ENCODE peak calls at places on chromosomes 12 and 14, in four cellular contexts. One of them, this sample, is unnamed.

GRCh38 chr12:21780786-21781185 is 6.3 kb upstream of the KCNJ8 start:
- DNase-seq in left colon: no peak
- DNase-seq in stimulated activated CD8-positive, alpha-beta memory T cell treated with anti-CD3 and anti-CD28 coated beads, Interleukin-15, amount 100 ng/mL, for 24 hours: no peak
- DNase-seq in iris pigment epithelial cell: no peak
- DNase-seq in this sample: no peak

GRCh38 chr12:59383426-59383822 is 212.4 kb upstream of the SLC16A7 start:
- DNase-seq in stimulated activated CD8-positive, alpha-beta memory T cell treated with anti-CD3 and anti-CD28 coated beads, Interleukin-15, amount 100 ng/mL, for 24 hours: no peak
- DNase-seq in left colon: no peak
- DNase-seq in iris pigment epithelial cell: peak; percentile 83
- DNase-seq in this sample: peak; percentile 4

GRCh38 chr12:67747869-67748760 is 99.6 kb downstream of the DYRK2 start:
- DNase-seq in stimulated activated CD8-positive, alpha-beta memory T cell treated with anti-CD3 and anti-CD28 coated beads, Interleukin-15, amount 100 ng/mL, for 24 hours: no peak
- DNase-seq in left colon: peak; percentile 68
- DNase-seq in iris pigment epithelial cell: peak; percentile 63
- DNase-seq in this sample: peak; percentile 92

GRCh38 chr12:109888179-109889020 is 8.1 kb upstream of the GLTP start:
- DNase-seq in stimulated activated CD8-positive, alpha-beta memory T cell treated with anti-CD3 and anti-CD28 coated beads, Interleukin-15, amount 100 ng/mL, for 24 hours: no peak
- DNase-seq in iris pigment epithelial cell: peak; percentile 96
- DNase-seq in left colon: no peak
- DNase-seq in this sample: peak; percentile 22

GRCh38 chr14:77040995-77041744 is 12.7 kb upstream of the IRF2BPL start:
- DNase-seq in stimulated activated CD8-positive, alpha-beta memory T cell treated with anti-CD3 and anti-CD28 coated beads, Interleukin-15, amount 100 ng/mL, for 24 hours: no peak
- DNase-seq in left colon: peak; percentile 51
- DNase-seq in iris pigment epithelial cell: no peak
- DNase-seq in this sample: no peak

GRCh38 chr14:93941293-93941910 is 14.3 kb downstream of the FAM181A start:
- DNase-seq in iris pigment epithelial cell: peak; percentile 70
- DNase-seq in stimulated activated CD8-positive, alpha-beta memory T cell treated with anti-CD3 and anti-CD28 coated beads, Interleukin-15, amount 100 ng/mL, for 24 hours: no peak
- DNase-seq in left colon: no peak
- DNase-seq in this sample: peak; percentile 95

GRCh38 chr12:114381177-114381576 is 24.8 kb downstream of the TBX5 start:
- DNase-seq in stimulated activated CD8-positive, alpha-beta memory T cell treated with anti-CD3 and anti-CD28 coated beads, Interleukin-15, amount 100 ng/mL, for 24 hours: no peak
- DNase-seq in left colon: no peak
- DNase-seq in iris pigment epithelial cell: no peak
- DNase-seq in this sample: no peak

GRCh38 chr12:43896496-43896895 is 60.6 kb downstream of the TMEM117 start:
- DNase-seq in iris pigment epithelial cell: peak; percentile 25
- DNase-seq in left colon: no peak
- DNase-seq in stimulated activated CD8-positive, alpha-beta memory T cell treated with anti-CD3 and anti-CD28 coated beads, Interleukin-15, amount 100 ng/mL, for 24 hours: no peak
- DNase-seq in this sample: no peak

GRCh38 chr12:29726321-29726692 is 57.4 kb downstream of the TMTC1 start:
- DNase-seq in left colon: no peak
- DNase-seq in iris pigment epithelial cell: peak; percentile 80
- DNase-seq in stimulated activated CD8-positive, alpha-beta memory T cell treated with anti-CD3 and anti-CD28 coated beads, Interleukin-15, amount 100 ng/mL, for 24 hours: no peak
- DNase-seq in this sample: peak; percentile 37

GRCh38 chr14:74754899-74755298 is 8.2 kb upstream of the YLPM1 start:
- DNase-seq in iris pigment epithelial cell: no peak
- DNase-seq in left colon: no peak
- DNase-seq in stimulated activated CD8-positive, alpha-beta memory T cell treated with anti-CD3 and anti-CD28 coated beads, Interleukin-15, amount 100 ng/mL, for 24 hours: no peak
- DNase-seq in this sample: no peak

This sample was measured in myocyte.